ENCODE peak calls at places on chromosomes 6 and 20, in ten cellular contexts. I is fibroblast of mammary gland, W is BJ, N is astrocyte of the spinal cord, S is GM23338, V is skeletal muscle cell, U is fibroblast of villous mesenchyme, Q is brain microvascular endothelial cell, E is AG10803, B is mesendoderm. G is an unnamed sample.

GRCh38 chr6:74654296-74654695 is 551.6 kb downstream of the COL12A1 start:
- DNase-seq in I (no peak), W (no peak), N (no peak), S (no peak), V (no peak), U (no peak), Q (no peak), E (no peak), B (no peak), G (no peak)

GRCh38 chr6:16602035-16602434 is 159.2 kb downstream of the ATXN1 start:
- DNase-seq in I (no peak), W (no peak), N (no peak), S (no peak), V (no peak), U (no peak), Q (no peak), E (no peak), B (no peak), G (no peak)

GRCh38 chr6:29938746-29939508 is 3.4 kb upstream of the HLA-A start:
- DNase-seq in I (no peak), W (no peak), N (no peak), S (peak; percentile 43), V (no peak), U (no peak), Q (no peak), E (no peak), B (no peak), G (no peak)

GRCh38 chr20:20009784-20010253 is 7.3 kb upstream of the NAA20 start:
- DNase-seq in I (no peak), W (no peak), N (no peak), S (peak; percentile 65), V (no peak), U (no peak), Q (no peak), E (no peak), B (peak; percentile 63), G (no peak)

GRCh38 chr20:17860306-17861197 is 108.0 kb downstream of the SNX5 start:
- DNase-seq in I (no peak), W (no peak), N (no peak), S (no peak), V (no peak), U (no peak), Q (no peak), E (no peak), B (no peak), G (no peak)

GRCh38 chr6:74074609-74075008 is 378.6 kb downstream of the CD109 start:
- DNase-seq in I (no peak), W (no peak), N (no peak), S (no peak), V (no peak), U (no peak), Q (no peak), E (no peak), B (no peak), G (no peak)

GRCh38 chr20:62819494-62820174 is 2.8 kb downstream of the COL9A3 start:
- DNase-seq in I (peak; percentile 69), W (no peak), N (peak; percentile 36), S (no peak), V (no peak), U (no peak), Q (no peak), E (no peak), B (no peak), G (no peak)

GRCh38 chr20:56788041-56788670 is 159.1 kb downstream of the TFAP2C start:
- DNase-seq in I (peak; percentile 100), W (peak; percentile 89), N (peak; percentile 94), S (no peak), V (peak; percentile 80), U (peak; percentile 98), Q (peak; percentile 97), E (peak; percentile 95), B (peak; percentile 66), G (no peak)

GRCh38 chr6:135334169-135334568 is 153.1 kb downstream of the MYB start:
- DNase-seq in I (peak; percentile 83), W (no peak), N (peak; percentile 32), S (no peak), V (peak; percentile 48), U (no peak), Q (peak; percentile 69), E (peak; percentile 20), B (peak; percentile 53), G (no peak)

GRCh38 chr6:139119553-139119952 is 15.3 kb upstream of the HECA start:
- DNase-seq in I (no peak), W (no peak), N (no peak), S (no peak), V (no peak), U (no peak), Q (no peak), E (no peak), B (peak; percentile 10), G (no peak)

GRCh38 chr6:119096683-119097310 is 18.3 kb upstream of the FAM184A start:
- DNase-seq in I (peak; percentile 63), W (no peak), N (peak; percentile 26), S (no peak), V (no peak), U (peak; percentile 30), Q (peak; percentile 5), E (peak; percentile 24), B (no peak), G (no peak)

GRCh38 chr20:33532753-33533459 is 43.0 kb downstream of the CBFA2T2 start:
- DNase-seq in I (peak; percentile 20), W (no peak), N (no peak), S (no peak), V (no peak), U (peak; percentile 68), Q (no peak), E (peak; percentile 31), B (no peak), G (no peak)

GRCh38 chr20:45341579-45341938 is 6.7 kb downstream of the SDC4 start:
- DNase-seq in I (no peak), W (no peak), N (no peak), S (no peak), V (no peak), U (no peak), Q (no peak), E (no peak), B (no peak), G (no peak)
- H3K4me3 ChIP-seq in I (no peak overlapping the region), W (peak overlapping the region; percentile 16), N (no peak overlapping the region), S (peak overlapping the region; percentile 46), V (no peak overlapping the region), U (peak overlapping the region; percentile 98), Q (no peak overlapping the region), E (peak overlapping the region; percentile 97), B (no peak overlapping the region), G (no peak overlapping the region)

GRCh38 chr6:32196682-32197616 is 4.5 kb upstream of the GPSM3 start:
- DNase-seq in I (no peak), W (no peak), N (peak; percentile 4), S (peak; percentile 67), V (no peak), U (peak; percentile 21), Q (no peak), E (no peak), B (peak; percentile 41), G (no peak)

GRCh38 chr6:32194825-32195651 is 2.6 kb upstream of the GPSM3 start:
- DNase-seq in I (peak; percentile 73), W (no peak), N (peak; percentile 67), S (peak; percentile 58), V (peak; percentile 12), U (peak; percentile 70), Q (peak; percentile 55), E (peak; percentile 61), B (peak; percentile 78), G (peak; percentile 68)

GRCh38 chr6:32194388-32194787 is 1.9 kb upstream of the GPSM3 start:
- DNase-seq in I (no peak), W (no peak), N (no peak), S (no peak), V (no peak), U (no peak), Q (no peak), E (no peak), B (no peak), G (no peak)

GRCh38 chr6:32195902-32196681 is 3.6 kb upstream of the GPSM3 start:
- DNase-seq in I (peak; percentile 88), W (no peak), N (peak; percentile 90), S (peak; percentile 97), V (peak; percentile 79), U (peak; percentile 87), Q (peak; percentile 91), E (peak; percentile 79), B (peak; percentile 94), G (no peak)

GRCh38 chr6:32195652-32195901 is 3.1 kb upstream of the GPSM3 start:
- DNase-seq in I (peak; percentile 99), W (peak; percentile 99), N (peak; percentile 100), S (peak; percentile 100), V (peak; percentile 99), U (peak; percentile 100), Q (peak; percentile 100), E (peak; percentile 100), B (peak; percentile 100), G (peak; percentile 98)
- H3K4me3 ChIP-seq in I (no peak overlapping the region), W (peak overlapping the region; percentile 81), N (no peak overlapping the region), S (peak overlapping the region; percentile 99), V (peak overlapping the region; percentile 93), U (peak overlapping the region; percentile 96), Q (no peak overlapping the region), E (no peak overlapping the region), B (no peak overlapping the region), G (peak overlapping the region; percentile 98)

DNA sequence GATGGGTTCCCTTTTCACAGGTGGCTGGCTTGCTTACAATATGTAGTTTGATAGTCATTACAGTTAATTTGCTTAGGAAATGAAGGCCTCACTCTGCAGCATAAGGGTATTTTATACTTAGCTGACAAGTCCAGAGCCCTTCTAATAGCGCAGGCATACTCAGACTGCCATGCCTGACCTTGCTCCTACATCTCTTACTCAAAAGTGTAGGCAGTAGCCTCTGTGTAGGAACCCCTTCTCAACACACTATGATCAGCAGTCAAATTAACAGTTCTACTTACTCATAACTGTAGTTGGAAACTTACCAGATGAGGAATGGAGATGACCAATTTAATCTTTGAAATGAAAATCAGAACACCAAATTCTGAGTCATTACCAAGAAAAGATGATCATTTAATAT is 373.5 kb downstream of the TBC1D32 start:
- DNase-seq in I (no peak), W (no peak), N (no peak), S (no peak), V (no peak), U (no peak), Q (no peak), E (no peak), B (no peak), G (no peak)
- H3K4me3 ChIP-seq in I (no peak overlapping the region), W (no peak overlapping the region), N (no peak overlapping the region), S (no peak overlapping the region), V (no peak overlapping the region), U (no peak overlapping the region), Q (no peak overlapping the region), E (no peak overlapping the region), B (no peak overlapping the region), G (no peak overlapping the region)

DNA sequence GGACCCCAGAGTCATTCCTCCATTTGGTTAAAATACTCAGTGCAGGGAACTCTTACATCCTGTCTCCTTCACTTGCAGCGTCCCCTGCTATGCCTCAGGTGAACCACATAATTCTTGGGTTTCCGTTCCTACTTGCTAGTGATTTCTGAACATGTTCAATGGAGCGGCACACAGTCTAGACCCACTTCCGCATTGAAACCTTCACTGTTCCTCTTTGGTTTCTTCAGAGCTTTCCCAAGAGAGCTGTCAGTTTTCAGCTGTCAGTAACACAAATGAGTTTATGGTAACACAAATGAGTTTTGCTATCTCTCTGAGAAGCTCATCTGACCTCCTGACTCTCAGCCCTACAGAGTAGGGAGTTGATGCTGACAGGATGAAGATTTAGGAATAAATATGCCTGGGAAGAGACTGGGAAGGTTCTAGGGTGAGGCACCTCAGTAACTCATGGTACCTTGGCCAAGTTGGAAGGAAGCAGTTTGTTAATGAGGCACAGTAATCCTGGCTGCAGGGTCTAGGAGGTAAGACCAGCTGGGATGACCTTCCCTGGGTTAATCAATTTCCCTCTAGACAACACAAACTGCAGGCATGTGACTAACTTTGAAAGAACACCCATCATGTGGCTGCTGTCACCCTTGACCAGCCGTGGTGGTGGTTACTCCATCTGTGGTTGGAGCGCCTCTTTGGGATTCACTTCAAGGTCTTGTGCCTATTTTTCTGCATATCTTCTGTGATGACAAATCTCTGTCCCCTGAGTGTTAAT is 5.4 kb downstream of the SYS1 start:
- DNase-seq in I (no peak), W (no peak), N (no peak), S (no peak), V (no peak), U (no peak), Q (no peak), E (no peak), B (no peak), G (peak; percentile 91)
- H3K4me3 ChIP-seq in I (no peak overlapping the region), W (no peak overlapping the region), N (no peak overlapping the region), S (no peak overlapping the region), V (no peak overlapping the region), U (no peak overlapping the region), Q (no peak overlapping the region), E (no peak overlapping the region), B (no peak overlapping the region), G (no peak overlapping the region)

G was measured in Jurkat, Clone E6-1.